ENCODE peak calls at places on chromosomes 12 and 14, in seven cellular contexts. One of them, this sample, is unnamed.

GRCh38 chr14:57150449-57150848 is 118.3 kb downstream of the EXOC5 start:
- DNase-seq in sigmoid colon: no peak
- DNase-seq in cardiac muscle cell: no peak
- DNase-seq in fibroblast of lung: no peak
- DNase-seq in left ventricle myocardium inferior: no peak
- DNase-seq in left lung: no peak
- DNase-seq in DND-41: no peak
- DNase-seq in this sample: no peak

GRCh38 chr14:74846168-74846567 is 29.8 kb downstream of the PROX2 start:
- DNase-seq in left ventricle myocardium inferior: no peak
- DNase-seq in fibroblast of lung: peak
- DNase-seq in left lung: no peak
- DNase-seq in cardiac muscle cell: peak
- DNase-seq in DND-41: no peak
- DNase-seq in sigmoid colon: no peak
- DNase-seq in this sample: no peak

GRCh38 chr12:6200266-6201198 is at the start of gene CD9:
- DNase-seq in left lung: peak
- DNase-seq in sigmoid colon: peak
- DNase-seq in DND-41: no peak
- DNase-seq in left ventricle myocardium inferior: peak
- DNase-seq in fibroblast of lung: no peak
- DNase-seq in cardiac muscle cell: no peak
- DNase-seq in this sample: peak

GRCh38 chr12:6215932-6216494 is 15.8 kb downstream of the CD9 start:
- DNase-seq in DND-41: no peak
- DNase-seq in left ventricle myocardium inferior: no peak
- DNase-seq in left lung: peak
- DNase-seq in sigmoid colon: peak
- DNase-seq in fibroblast of lung: peak
- DNase-seq in cardiac muscle cell: peak
- DNase-seq in this sample: no peak

GRCh38 chr12:43762596-43762995 is 3.8 kb downstream of the IRAK4 start:
- DNase-seq in fibroblast of lung: no peak
- DNase-seq in sigmoid colon: no peak
- DNase-seq in DND-41: no peak
- DNase-seq in cardiac muscle cell: no peak
- DNase-seq in left lung: no peak
- DNase-seq in left ventricle myocardium inferior: no peak
- DNase-seq in this sample: no peak

GRCh38 chr14:64915797-64916196 is 1.5 kb downstream of the CHURC1 start:
- DNase-seq in left lung: no peak
- DNase-seq in fibroblast of lung: no peak
- DNase-seq in sigmoid colon: no peak
- DNase-seq in cardiac muscle cell: no peak
- DNase-seq in DND-41: no peak
- DNase-seq in left ventricle myocardium inferior: no peak
- DNase-seq in this sample: no peak

GRCh38 chr14:21201732-21202462 is 46.0 kb upstream of the OR5AU1 start:
- DNase-seq in left lung: no peak
- DNase-seq in cardiac muscle cell: no peak
- DNase-seq in sigmoid colon: no peak
- DNase-seq in fibroblast of lung: no peak
- DNase-seq in left ventricle myocardium inferior: no peak
- DNase-seq in DND-41: no peak
- DNase-seq in this sample: no peak

GRCh38 chr12:7602287-7602686 is 63.4 kb downstream of the APOBEC1 start:
- DNase-seq in left ventricle myocardium inferior: no peak
- DNase-seq in cardiac muscle cell: no peak
- DNase-seq in DND-41: no peak
- DNase-seq in fibroblast of lung: no peak
- DNase-seq in left lung: no peak
- DNase-seq in sigmoid colon: no peak
- DNase-seq in this sample: no peak

GRCh38 chr12:110844551-110845395 is 2.0 kb upstream of the CCDC63 start:
- DNase-seq in left ventricle myocardium inferior: peak
- DNase-seq in sigmoid colon: no peak
- DNase-seq in left lung: no peak
- DNase-seq in cardiac muscle cell: peak
- DNase-seq in DND-41: no peak
- DNase-seq in fibroblast of lung: peak
- DNase-seq in this sample: peak

GRCh38 chr12:122855985-122856831 is 21.0 kb downstream of the HIP1R start:
- DNase-seq in left lung: no peak
- DNase-seq in left ventricle myocardium inferior: no peak
- DNase-seq in fibroblast of lung: no peak
- DNase-seq in DND-41: no peak
- DNase-seq in cardiac muscle cell: no peak
- DNase-seq in sigmoid colon: no peak
- DNase-seq in this sample: no peak

GRCh38 chr12:116133149-116133548 is 144.3 kb downstream of the MED13L start:
- DNase-seq in cardiac muscle cell: peak
- DNase-seq in left ventricle myocardium inferior: no peak
- DNase-seq in DND-41: no peak
- DNase-seq in sigmoid colon: no peak
- DNase-seq in fibroblast of lung: peak
- DNase-seq in left lung: no peak
- DNase-seq in this sample: no peak

GRCh38 chr12:132574271-132574996 is 35.9 kb downstream of the LRCOL1 start:
- DNase-seq in left ventricle myocardium inferior: no peak
- DNase-seq in cardiac muscle cell: no peak
- DNase-seq in sigmoid colon: no peak
- DNase-seq in left lung: no peak
- DNase-seq in DND-41: no peak
- DNase-seq in fibroblast of lung: no peak
- DNase-seq in this sample: no peak

GRCh38 chr14:99687284-99688209 is 3.4 kb downstream of the CYP46A1 start:
- DNase-seq in DND-41: no peak
- DNase-seq in cardiac muscle cell: no peak
- DNase-seq in fibroblast of lung: no peak
- DNase-seq in sigmoid colon: peak
- DNase-seq in left ventricle myocardium inferior: no peak
- DNase-seq in left lung: no peak
- DNase-seq in this sample: no peak
- TF ChIP-seq CTCF in DND-41: peak
- TF ChIP-seq CTCF in cardiac muscle cell: peak
- TF ChIP-seq CTCF in fibroblast of lung: peak
- TF ChIP-seq CTCF in sigmoid colon: no peak
- TF ChIP-seq CTCF in left ventricle myocardium inferior: peak
- TF ChIP-seq CTCF in left lung: peak
- TF ChIP-seq CTCF in this sample: peak

GRCh38 chr14:102782974-102783373 is 5.7 kb downstream of the TRAF3 start:
- DNase-seq in fibroblast of lung: no peak
- DNase-seq in sigmoid colon: no peak
- DNase-seq in cardiac muscle cell: no peak
- DNase-seq in DND-41: no peak
- DNase-seq in left ventricle myocardium inferior: no peak
- DNase-seq in left lung: no peak
- DNase-seq in this sample: no peak
- TF ChIP-seq CTCF in fibroblast of lung: no peak
- TF ChIP-seq CTCF in sigmoid colon: no peak
- TF ChIP-seq CTCF in cardiac muscle cell: no peak
- TF ChIP-seq CTCF in DND-41: no peak
- TF ChIP-seq CTCF in left ventricle myocardium inferior: no peak
- TF ChIP-seq CTCF in left lung: no peak
- TF ChIP-seq CTCF in this sample: no peak

GRCh38 chr14:53473480-53473879 is 320.4 kb upstream of the DDHD1 start:
- DNase-seq in fibroblast of lung: no peak
- DNase-seq in DND-41: no peak
- DNase-seq in sigmoid colon: no peak
- DNase-seq in left ventricle myocardium inferior: no peak
- DNase-seq in left lung: no peak
- DNase-seq in cardiac muscle cell: no peak
- DNase-seq in this sample: no peak
- TF ChIP-seq CTCF in fibroblast of lung: no peak
- TF ChIP-seq CTCF in DND-41: no peak
- TF ChIP-seq CTCF in sigmoid colon: no peak
- TF ChIP-seq CTCF in left ventricle myocardium inferior: no peak
- TF ChIP-seq CTCF in left lung: no peak
- TF ChIP-seq CTCF in cardiac muscle cell: no peak
- TF ChIP-seq CTCF in this sample: no peak

DNA sequence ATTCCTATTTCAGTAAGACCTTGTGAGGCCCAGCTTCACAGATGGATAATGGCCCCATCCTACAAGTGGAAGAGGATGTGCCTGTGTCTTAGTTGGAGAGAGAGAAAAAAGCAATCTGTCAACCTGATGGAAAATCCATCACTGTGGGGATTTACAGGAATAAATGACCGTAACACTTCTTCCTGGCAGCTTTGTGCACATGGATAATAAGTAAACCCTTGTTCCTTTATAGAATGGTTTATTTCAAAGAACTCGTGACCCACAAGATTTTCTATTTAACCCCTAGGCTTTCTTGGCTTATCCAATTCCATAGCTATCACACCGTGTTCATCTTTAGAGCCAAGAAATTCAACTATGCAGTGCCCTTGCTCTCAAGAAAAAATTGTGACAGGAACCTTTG is 121.3 kb upstream of the PCED1B start:
- DNase-seq in fibroblast of lung: no peak
- DNase-seq in left lung: no peak
- DNase-seq in DND-41: no peak
- DNase-seq in left ventricle myocardium inferior: no peak
- DNase-seq in sigmoid colon: no peak
- DNase-seq in cardiac muscle cell: no peak
- DNase-seq in this sample: no peak
- TF ChIP-seq CTCF in fibroblast of lung: no peak
- TF ChIP-seq CTCF in left lung: no peak
- TF ChIP-seq CTCF in DND-41: no peak
- TF ChIP-seq CTCF in left ventricle myocardium inferior: no peak
- TF ChIP-seq CTCF in sigmoid colon: no peak
- TF ChIP-seq CTCF in cardiac muscle cell: no peak
- TF ChIP-seq CTCF in this sample: no peak

GRCh38 chr12:90441431-90441830 is 513.5 kb downstream of the CCER1 start:
- DNase-seq in cardiac muscle cell: no peak
- DNase-seq in fibroblast of lung: no peak
- DNase-seq in sigmoid colon: no peak
- DNase-seq in DND-41: no peak
- DNase-seq in left ventricle myocardium inferior: no peak
- DNase-seq in left lung: no peak
- DNase-seq in this sample: no peak
- TF ChIP-seq CTCF in cardiac muscle cell: no peak
- TF ChIP-seq CTCF in fibroblast of lung: no peak
- TF ChIP-seq CTCF in sigmoid colon: no peak
- TF ChIP-seq CTCF in DND-41: no peak
- TF ChIP-seq CTCF in left ventricle myocardium inferior: no peak
- TF ChIP-seq CTCF in left lung: no peak
- TF ChIP-seq CTCF in this sample: no peak

GRCh38 chr12:70839544-70839943 is 81.0 kb downstream of the PTPRR start:
- DNase-seq in DND-41: no peak
- DNase-seq in left ventricle myocardium inferior: no peak
- DNase-seq in left lung: no peak
- DNase-seq in cardiac muscle cell: no peak
- DNase-seq in sigmoid colon: no peak
- DNase-seq in fibroblast of lung: no peak
- DNase-seq in this sample: no peak
- TF ChIP-seq CTCF in DND-41: no peak
- TF ChIP-seq CTCF in left ventricle myocardium inferior: no peak
- TF ChIP-seq CTCF in left lung: no peak
- TF ChIP-seq CTCF in cardiac muscle cell: no peak
- TF ChIP-seq CTCF in sigmoid colon: no peak
- TF ChIP-seq CTCF in fibroblast of lung: no peak
- TF ChIP-seq CTCF in this sample: no peak

GRCh38 chr12:25583545-25583944 is 30.5 kb upstream of the LMNTD1 start:
- DNase-seq in fibroblast of lung: peak
- DNase-seq in DND-41: no peak
- DNase-seq in left lung: no peak
- DNase-seq in cardiac muscle cell: peak
- DNase-seq in left ventricle myocardium inferior: no peak
- DNase-seq in sigmoid colon: no peak
- DNase-seq in this sample: peak
- TF ChIP-seq CTCF in fibroblast of lung: no peak
- TF ChIP-seq CTCF in DND-41: no peak
- TF ChIP-seq CTCF in left lung: no peak
- TF ChIP-seq CTCF in cardiac muscle cell: peak
- TF ChIP-seq CTCF in left ventricle myocardium inferior: no peak
- TF ChIP-seq CTCF in sigmoid colon: peak
- TF ChIP-seq CTCF in this sample: no peak

DNA sequence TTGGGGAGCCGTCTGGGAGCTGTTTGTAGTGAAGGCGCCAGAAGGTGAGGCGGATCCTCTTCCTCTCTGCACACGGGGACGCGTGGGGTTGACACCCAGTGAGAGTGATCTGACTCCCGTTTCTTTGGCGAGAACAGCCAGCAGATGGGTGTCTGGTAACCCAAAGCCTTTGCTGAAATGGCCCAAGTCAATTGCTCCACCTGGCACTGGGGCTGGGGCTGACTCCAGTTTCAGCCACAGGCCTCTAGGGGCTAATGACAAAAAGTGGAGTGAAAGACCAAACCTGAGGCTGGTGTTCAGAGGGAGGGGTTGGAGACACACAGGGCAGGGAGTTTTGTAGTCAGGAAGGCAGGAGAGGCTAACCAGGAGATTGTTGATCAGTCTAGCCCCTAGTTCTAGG is 87.0 kb downstream of the FRMD6 start:
- DNase-seq in DND-41: peak
- DNase-seq in fibroblast of lung: no peak
- DNase-seq in sigmoid colon: no peak
- DNase-seq in left lung: no peak
- DNase-seq in left ventricle myocardium inferior: no peak
- DNase-seq in cardiac muscle cell: no peak
- DNase-seq in this sample: no peak
- TF ChIP-seq CTCF in DND-41: no peak
- TF ChIP-seq CTCF in fibroblast of lung: no peak
- TF ChIP-seq CTCF in sigmoid colon: no peak
- TF ChIP-seq CTCF in left lung: no peak
- TF ChIP-seq CTCF in left ventricle myocardium inferior: no peak
- TF ChIP-seq CTCF in cardiac muscle cell: no peak
- TF ChIP-seq CTCF in this sample: no peak

GRCh38 chr14:76514599-76514998 is 138.7 kb downstream of the ESRRB start:
- DNase-seq in cardiac muscle cell: peak
- DNase-seq in sigmoid colon: no peak
- DNase-seq in left lung: no peak
- DNase-seq in left ventricle myocardium inferior: no peak
- DNase-seq in DND-41: peak
- DNase-seq in fibroblast of lung: peak
- DNase-seq in this sample: no peak
- TF ChIP-seq CTCF in cardiac muscle cell: peak
- TF ChIP-seq CTCF in sigmoid colon: no peak
- TF ChIP-seq CTCF in left lung: no peak
- TF ChIP-seq CTCF in left ventricle myocardium inferior: no peak
- TF ChIP-seq CTCF in DND-41: peak
- TF ChIP-seq CTCF in fibroblast of lung: peak
- TF ChIP-seq CTCF in this sample: no peak